ENCODE peak calls at places on chromosomes 1 and 21, in four cellular contexts. One of them, this sample, is unnamed.

GRCh38 chr1:115877511-115877910 is 36.6 kb upstream of the NHLH2 start:
- DNase-seq in ovary: no peak
- DNase-seq in right lobe of liver: no peak
- DNase-seq in heart left ventricle: no peak
- DNase-seq in this sample: no peak

GRCh38 chr1:36699113-36699512 is 216.4 kb upstream of the CSF3R start:
- DNase-seq in ovary: no peak
- DNase-seq in right lobe of liver: no peak
- DNase-seq in heart left ventricle: no peak
- DNase-seq in this sample: no peak

GRCh38 chr1:59704721-59705120 is 110.0 kb upstream of the HOOK1 start:
- DNase-seq in ovary: no peak
- DNase-seq in right lobe of liver: no peak
- DNase-seq in heart left ventricle: no peak
- DNase-seq in this sample: no peak

GRCh38 chr1:206909167-206909882 is 12.1 kb downstream of the IL24 start:
- DNase-seq in ovary: peak
- DNase-seq in right lobe of liver: peak
- DNase-seq in heart left ventricle: peak
- DNase-seq in this sample: peak

GRCh38 chr1:44903261-44903660 is 60.2 kb upstream of the PTCH2 start:
- DNase-seq in ovary: no peak
- DNase-seq in right lobe of liver: no peak
- DNase-seq in heart left ventricle: peak
- DNase-seq in this sample: peak

GRCh38 chr1:71276466-71276865 is 195.6 kb upstream of the ZRANB2 start:
- DNase-seq in ovary: no peak
- DNase-seq in right lobe of liver: no peak
- DNase-seq in heart left ventricle: no peak
- DNase-seq in this sample: no peak

GRCh38 chr1:206788487-206789050 is 16.3 kb upstream of the IL10 start:
- DNase-seq in ovary: no peak
- DNase-seq in right lobe of liver: no peak
- DNase-seq in heart left ventricle: no peak
- DNase-seq in this sample: no peak

GRCh38 chr1:160544647-160545046 is 21.6 kb upstream of the SLAMF6 start:
- DNase-seq in ovary: no peak
- DNase-seq in right lobe of liver: no peak
- DNase-seq in heart left ventricle: no peak
- DNase-seq in this sample: no peak

GRCh38 chr1:152630596-152630995 is 7.7 kb upstream of the LCE3A start:
- DNase-seq in ovary: no peak
- DNase-seq in right lobe of liver: no peak
- DNase-seq in heart left ventricle: no peak
- DNase-seq in this sample: no peak

GRCh38 chr1:248703674-248704073 is 1.1 kb upstream of the OR14I1 start:
- DNase-seq in ovary: no peak
- DNase-seq in right lobe of liver: no peak
- DNase-seq in heart left ventricle: no peak
- DNase-seq in this sample: no peak

GRCh38 chr1:26373789-26374188 is 1.2 kb upstream of the ZNF683 start:
- DNase-seq in ovary: no peak
- DNase-seq in right lobe of liver: no peak
- DNase-seq in heart left ventricle: no peak
- DNase-seq in this sample: no peak

GRCh38 chr1:40951943-40952743 is 27.4 kb upstream of the CTPS1 start:
- DNase-seq in ovary: peak
- DNase-seq in right lobe of liver: peak
- DNase-seq in heart left ventricle: peak
- DNase-seq in this sample: peak

GRCh38 chr21:45949928-45950739 is 31.4 kb upstream of the COL6A1 start:
- DNase-seq in ovary: peak
- DNase-seq in right lobe of liver: no peak
- DNase-seq in heart left ventricle: no peak
- DNase-seq in this sample: peak
- H3K4me3 ChIP-seq in ovary: peak
- H3K4me3 ChIP-seq in right lobe of liver: no peak
- H3K4me3 ChIP-seq in heart left ventricle: no peak
- H3K4me3 ChIP-seq in this sample: peak

DNA sequence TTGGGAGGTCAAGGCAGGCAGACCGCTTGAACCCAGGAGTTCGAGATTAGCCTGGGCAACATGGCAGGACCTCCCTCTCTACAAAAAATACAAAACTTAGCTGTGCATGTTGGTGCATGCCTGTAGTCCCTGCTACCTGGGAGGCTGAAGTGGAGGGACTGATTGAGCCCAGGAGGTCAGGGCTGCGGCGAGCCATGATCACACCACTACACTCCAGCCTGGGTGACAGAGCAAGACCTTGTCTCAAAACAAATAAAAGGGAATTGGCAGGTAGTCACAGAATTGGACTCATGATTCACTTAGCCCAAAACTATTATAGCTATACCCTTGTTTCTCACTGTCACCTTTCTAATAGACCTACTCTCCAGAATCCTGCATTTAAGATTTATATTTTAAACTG is 5.5 kb downstream of the TADA1 start:
- DNase-seq in ovary: no peak
- DNase-seq in right lobe of liver: peak
- DNase-seq in heart left ventricle: no peak
- DNase-seq in this sample: no peak
- TF ChIP-seq POLR2A in ovary: no peak
- TF ChIP-seq POLR2A in right lobe of liver: no peak
- TF ChIP-seq POLR2A in heart left ventricle: no peak
- TF ChIP-seq POLR2A in this sample: no peak

DNA sequence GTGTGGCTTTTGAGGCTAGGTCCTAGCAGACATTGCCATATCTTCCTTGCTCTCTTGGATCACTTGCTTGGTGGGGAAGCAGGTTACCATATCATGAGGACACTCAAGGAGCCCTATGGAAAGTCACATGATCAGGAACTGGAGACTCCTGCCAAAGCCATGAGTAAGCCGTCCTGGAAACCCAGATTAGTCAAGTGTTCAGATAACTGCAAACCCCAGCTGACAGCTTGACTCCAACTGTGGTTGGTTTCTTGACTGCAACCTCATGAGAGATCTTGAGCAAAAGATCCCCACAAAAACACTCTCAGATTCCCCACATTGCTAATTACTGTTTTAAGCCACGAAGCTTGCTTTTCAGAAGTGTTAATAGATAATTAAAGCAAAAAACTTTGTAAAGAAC is 58.6 kb downstream of the CACNA1E start:
- DNase-seq in ovary: no peak
- DNase-seq in right lobe of liver: no peak
- DNase-seq in heart left ventricle: peak
- DNase-seq in this sample: no peak
- H3K4me3 ChIP-seq in ovary: no peak
- H3K4me3 ChIP-seq in right lobe of liver: no peak
- H3K4me3 ChIP-seq in heart left ventricle: no peak
- H3K4me3 ChIP-seq in this sample: no peak

DNA sequence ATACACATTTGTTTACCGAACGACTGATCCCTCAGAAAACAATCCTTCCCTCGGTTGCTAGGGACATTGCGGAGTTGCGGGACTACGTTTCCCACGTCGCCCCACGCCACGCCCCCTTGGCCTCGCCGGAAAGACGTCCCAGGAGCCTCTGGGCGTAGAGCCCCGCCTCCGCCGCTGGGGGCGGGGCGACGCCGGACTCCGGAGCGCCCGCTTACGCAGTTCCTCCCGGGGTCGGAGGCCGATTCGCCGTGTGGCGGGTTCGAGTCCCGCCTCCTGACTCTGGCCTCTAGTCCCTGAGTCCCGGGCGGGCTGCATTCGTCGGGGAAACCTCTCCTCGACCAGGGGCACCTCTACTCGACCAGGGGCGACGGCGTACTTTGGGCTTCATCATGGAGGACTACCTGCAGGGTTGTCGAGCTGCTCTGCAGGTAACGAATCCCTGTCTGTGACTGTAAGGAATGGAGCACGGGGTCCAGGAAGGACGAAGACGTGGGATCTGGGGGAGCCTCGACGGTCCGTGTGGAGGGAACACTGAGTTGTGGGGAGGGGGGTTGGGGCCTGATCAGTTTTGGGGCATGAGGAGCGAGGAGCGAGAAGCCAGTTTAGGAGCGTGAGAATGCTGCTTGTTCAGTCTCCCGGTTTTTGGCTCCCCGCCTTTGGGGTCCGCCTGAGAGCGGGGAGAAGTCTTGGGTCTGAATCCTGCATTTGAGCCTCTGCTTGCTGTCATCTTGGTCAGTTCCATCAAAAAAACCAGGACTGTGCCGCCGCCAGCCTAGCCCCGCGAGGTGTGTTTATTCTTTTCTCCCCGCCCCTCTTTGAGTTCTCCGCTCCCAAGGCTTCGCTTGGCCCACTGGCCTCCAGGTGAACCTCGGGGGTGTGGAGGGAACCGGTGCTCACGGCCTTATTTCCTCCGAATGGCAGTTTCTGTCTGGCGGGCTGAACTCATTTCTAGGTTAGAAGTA is at the start of gene PRUNE1:
- DNase-seq in ovary: peak
- DNase-seq in right lobe of liver: peak
- DNase-seq in heart left ventricle: peak
- DNase-seq in this sample: peak
- TF ChIP-seq POLR2A in ovary: peak
- TF ChIP-seq POLR2A in right lobe of liver: peak
- TF ChIP-seq POLR2A in heart left ventricle: peak
- TF ChIP-seq POLR2A in this sample: peak

GRCh38 chr1:148308832-148309458 is 156.9 kb upstream of the NBPF11 start:
- DNase-seq in ovary: no peak
- DNase-seq in right lobe of liver: no peak
- DNase-seq in heart left ventricle: no peak
- DNase-seq in this sample: no peak
- H3K4me3 ChIP-seq in ovary: no peak
- H3K4me3 ChIP-seq in right lobe of liver: no peak
- H3K4me3 ChIP-seq in heart left ventricle: no peak
- H3K4me3 ChIP-seq in this sample: no peak

GRCh38 chr1:27872059-27872801 is at the start of gene THEMIS2:
- DNase-seq in ovary: peak
- DNase-seq in right lobe of liver: peak
- DNase-seq in heart left ventricle: peak
- DNase-seq in this sample: peak
- TF ChIP-seq POLR2A in ovary: no peak
- TF ChIP-seq POLR2A in right lobe of liver: peak
- TF ChIP-seq POLR2A in heart left ventricle: peak
- TF ChIP-seq POLR2A in this sample: peak

This sample was measured in uterus.